ENCODE peak calls at places on chromosome 19, in eight cellular contexts. One of them, this sample, is unnamed. For H3K79me2, the result is how much of the 10 kb centered on the place peaks cover.

GRCh38 chr19:41334793-41335192 is 18.9 kb downstream of the TGFB1 start:
- DNase-seq in fibroblast of lung: no peak
- DNase-seq in astrocyte: no peak
- DNase-seq in hepatocyte: no peak
- DNase-seq in GM23338: no peak
- DNase-seq in MM.1S: no peak
- DNase-seq in neural progenitor cell: no peak
- DNase-seq in PC-3: no peak
- DNase-seq in this sample: no peak

GRCh38 chr19:10568444-10568825 is 344 bp downstream of the CDKN2D start:
- DNase-seq in fibroblast of lung: no peak
- DNase-seq in astrocyte: no peak
- DNase-seq in hepatocyte: peak
- DNase-seq in GM23338: peak
- DNase-seq in MM.1S: peak
- DNase-seq in neural progenitor cell: no peak
- DNase-seq in PC-3: peak
- DNase-seq in this sample: peak

GRCh38 chr19:15108145-15108844 is 1.1 kb downstream of the SYDE1 start:
- DNase-seq in fibroblast of lung: no peak
- DNase-seq in astrocyte: no peak
- DNase-seq in hepatocyte: no peak
- DNase-seq in GM23338: peak
- DNase-seq in MM.1S: no peak
- DNase-seq in neural progenitor cell: peak
- DNase-seq in PC-3: no peak
- DNase-seq in this sample: peak

GRCh38 chr19:55451522-55452380 is 8.7 kb upstream of the SHISA7 start:
- DNase-seq in fibroblast of lung: no peak
- DNase-seq in astrocyte: no peak
- DNase-seq in hepatocyte: no peak
- DNase-seq in GM23338: no peak
- DNase-seq in MM.1S: no peak
- DNase-seq in neural progenitor cell: peak
- DNase-seq in PC-3: no peak
- DNase-seq in this sample: peak

GRCh38 chr19:41316306-41316920 is 6.4 kb downstream of the CCDC97 start:
- DNase-seq in fibroblast of lung: no peak
- DNase-seq in astrocyte: no peak
- DNase-seq in hepatocyte: no peak
- DNase-seq in GM23338: no peak
- DNase-seq in MM.1S: no peak
- DNase-seq in neural progenitor cell: no peak
- DNase-seq in PC-3: no peak
- DNase-seq in this sample: no peak

GRCh38 chr19:16051254-16052025 is 24.9 kb upstream of the TPM4 start:
- DNase-seq in fibroblast of lung: no peak
- DNase-seq in astrocyte: no peak
- DNase-seq in hepatocyte: no peak
- DNase-seq in GM23338: no peak
- DNase-seq in MM.1S: peak
- DNase-seq in neural progenitor cell: no peak
- DNase-seq in PC-3: peak
- DNase-seq in this sample: no peak

GRCh38 chr19:14370169-14370998 is 10.9 kb upstream of the ADGRE5 start:
- DNase-seq in fibroblast of lung: no peak
- DNase-seq in astrocyte: no peak
- DNase-seq in hepatocyte: no peak
- DNase-seq in GM23338: no peak
- DNase-seq in MM.1S: no peak
- DNase-seq in neural progenitor cell: no peak
- DNase-seq in PC-3: no peak
- DNase-seq in this sample: peak

GRCh38 chr19:11152318-11153062 is 3.1 kb downstream of the SPC24 start:
- DNase-seq in fibroblast of lung: peak
- DNase-seq in astrocyte: peak
- DNase-seq in hepatocyte: no peak
- DNase-seq in GM23338: no peak
- DNase-seq in MM.1S: no peak
- DNase-seq in neural progenitor cell: no peak
- DNase-seq in PC-3: peak
- DNase-seq in this sample: peak

GRCh38 chr19:21065336-21065735 is 16.7 kb upstream of the ZNF714 start:
- DNase-seq in fibroblast of lung: no peak
- DNase-seq in astrocyte: no peak
- DNase-seq in hepatocyte: no peak
- DNase-seq in GM23338: no peak
- DNase-seq in MM.1S: no peak
- DNase-seq in neural progenitor cell: no peak
- DNase-seq in PC-3: no peak
- DNase-seq in this sample: no peak

GRCh38 chr19:34148672-34149185 is 23.6 kb upstream of the LSM14A start:
- DNase-seq in fibroblast of lung: no peak
- DNase-seq in astrocyte: no peak
- DNase-seq in hepatocyte: no peak
- DNase-seq in GM23338: no peak
- DNase-seq in MM.1S: no peak
- DNase-seq in neural progenitor cell: no peak
- DNase-seq in PC-3: no peak
- DNase-seq in this sample: no peak

GRCh38 chr19:43525836-43526771 is 897 bp downstream of the ETHE1 start:
- DNase-seq in fibroblast of lung: no peak
- DNase-seq in astrocyte: no peak
- DNase-seq in hepatocyte: peak
- DNase-seq in GM23338: peak
- DNase-seq in MM.1S: no peak
- DNase-seq in neural progenitor cell: peak
- DNase-seq in PC-3: peak
- DNase-seq in this sample: peak

GRCh38 chr19:15253513-15253912 is 21.3 kb upstream of the EPHX3 start:
- DNase-seq in fibroblast of lung: no peak
- DNase-seq in astrocyte: no peak
- DNase-seq in hepatocyte: no peak
- DNase-seq in GM23338: no peak
- DNase-seq in MM.1S: no peak
- DNase-seq in neural progenitor cell: no peak
- DNase-seq in PC-3: no peak
- DNase-seq in this sample: no peak

GRCh38 chr19:54317965-54318240 is 4.9 kb upstream of the LILRA5 start:
- DNase-seq in fibroblast of lung: no peak
- DNase-seq in astrocyte: no peak
- DNase-seq in hepatocyte: no peak
- DNase-seq in GM23338: no peak
- DNase-seq in MM.1S: no peak
- DNase-seq in neural progenitor cell: no peak
- DNase-seq in PC-3: no peak
- DNase-seq in this sample: no peak

GRCh38 chr19:23527797-23528196 is 132.5 kb upstream of the ZNF91 start:
- DNase-seq in fibroblast of lung: no peak
- DNase-seq in astrocyte: no peak
- DNase-seq in hepatocyte: no peak
- DNase-seq in GM23338: peak
- DNase-seq in MM.1S: peak
- DNase-seq in neural progenitor cell: no peak
- DNase-seq in PC-3: no peak
- DNase-seq in this sample: no peak

GRCh38 chr19:931860-932646 is 6.2 kb downstream of the ARID3A start:
- DNase-seq in fibroblast of lung: no peak
- DNase-seq in astrocyte: no peak
- DNase-seq in hepatocyte: no peak
- DNase-seq in GM23338: no peak
- DNase-seq in MM.1S: no peak
- DNase-seq in neural progenitor cell: no peak
- DNase-seq in PC-3: no peak
- DNase-seq in this sample: no peak
- H3K4me3 ChIP-seq in fibroblast of lung: no peak
- H3K4me3 ChIP-seq in astrocyte: no peak
- H3K4me3 ChIP-seq in hepatocyte: no peak
- H3K4me3 ChIP-seq in GM23338: no peak
- H3K4me3 ChIP-seq in MM.1S: no peak
- H3K4me3 ChIP-seq in neural progenitor cell: no peak
- H3K4me3 ChIP-seq in PC-3: no peak
- H3K4me3 ChIP-seq in this sample: no peak

GRCh38 chr19:47266401-47266885 is 8.2 kb upstream of the INAFM1 start:
- DNase-seq in fibroblast of lung: no peak
- DNase-seq in astrocyte: no peak
- DNase-seq in hepatocyte: no peak
- DNase-seq in GM23338: no peak
- DNase-seq in MM.1S: no peak
- DNase-seq in neural progenitor cell: no peak
- DNase-seq in PC-3: no peak
- DNase-seq in this sample: no peak
- H3K79me2 ChIP-seq in fibroblast of lung: under half
- H3K79me2 ChIP-seq in astrocyte: under half
- H3K79me2 ChIP-seq in hepatocyte: under half
- H3K79me2 ChIP-seq in GM23338: under half
- H3K79me2 ChIP-seq in MM.1S: under half
- H3K79me2 ChIP-seq in neural progenitor cell: under half
- H3K79me2 ChIP-seq in PC-3: under half
- H3K79me2 ChIP-seq in this sample: half or more

GRCh38 chr19:46134527-46134926 is 10.0 kb upstream of the IGFL3 start:
- DNase-seq in fibroblast of lung: peak
- DNase-seq in astrocyte: peak
- DNase-seq in hepatocyte: no peak
- DNase-seq in GM23338: no peak
- DNase-seq in MM.1S: no peak
- DNase-seq in neural progenitor cell: no peak
- DNase-seq in PC-3: no peak
- DNase-seq in this sample: no peak

GRCh38 chr19:46133777-46134231 is 9.3 kb upstream of the IGFL3 start:
- DNase-seq in fibroblast of lung: peak
- DNase-seq in astrocyte: peak
- DNase-seq in hepatocyte: no peak
- DNase-seq in GM23338: peak
- DNase-seq in MM.1S: no peak
- DNase-seq in neural progenitor cell: peak
- DNase-seq in PC-3: no peak
- DNase-seq in this sample: no peak

GRCh38 chr19:46132508-46133100 is 8.1 kb upstream of the IGFL3 start:
- DNase-seq in fibroblast of lung: no peak
- DNase-seq in astrocyte: no peak
- DNase-seq in hepatocyte: no peak
- DNase-seq in GM23338: no peak
- DNase-seq in MM.1S: no peak
- DNase-seq in neural progenitor cell: no peak
- DNase-seq in PC-3: no peak
- DNase-seq in this sample: peak

GRCh38 chr19:46131485-46132143 is 7.1 kb upstream of the IGFL3 start:
- DNase-seq in fibroblast of lung: peak
- DNase-seq in astrocyte: peak
- DNase-seq in hepatocyte: no peak
- DNase-seq in GM23338: no peak
- DNase-seq in MM.1S: no peak
- DNase-seq in neural progenitor cell: no peak
- DNase-seq in PC-3: no peak
- DNase-seq in this sample: no peak

GRCh38 chr19:46133101-46133627 is 8.7 kb upstream of the IGFL3 start:
- DNase-seq in fibroblast of lung: peak
- DNase-seq in astrocyte: peak
- DNase-seq in hepatocyte: peak
- DNase-seq in GM23338: peak
- DNase-seq in MM.1S: no peak
- DNase-seq in neural progenitor cell: peak
- DNase-seq in PC-3: peak
- DNase-seq in this sample: peak
- H3K4me3 ChIP-seq in fibroblast of lung: no peak
- H3K4me3 ChIP-seq in astrocyte: peak
- H3K4me3 ChIP-seq in hepatocyte: no peak
- H3K4me3 ChIP-seq in GM23338: peak
- H3K4me3 ChIP-seq in MM.1S: no peak
- H3K4me3 ChIP-seq in neural progenitor cell: peak
- H3K4me3 ChIP-seq in PC-3: no peak
- H3K4me3 ChIP-seq in this sample: peak

DNA sequence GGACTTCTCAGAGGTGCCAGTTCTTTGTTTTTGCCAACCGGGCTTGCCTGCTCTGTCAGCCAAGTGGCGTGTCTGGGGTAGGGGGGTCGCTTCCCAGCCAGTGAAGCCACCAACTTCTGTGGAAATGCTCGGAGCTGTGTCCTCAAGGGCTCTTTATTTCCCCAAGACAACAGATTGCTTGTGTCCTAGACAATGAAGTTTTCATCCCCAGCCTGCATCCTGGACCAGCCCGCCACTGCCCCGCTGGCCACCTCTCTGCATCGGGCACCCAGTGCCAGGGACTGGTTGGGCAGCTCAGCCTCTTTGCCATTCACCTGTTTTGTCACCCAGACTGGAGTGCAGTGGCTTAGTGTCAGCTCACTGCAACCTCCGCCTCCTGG is 3.7 kb downstream of the RAB11B start:
- DNase-seq in fibroblast of lung: no peak
- DNase-seq in astrocyte: no peak
- DNase-seq in hepatocyte: no peak
- DNase-seq in GM23338: no peak
- DNase-seq in MM.1S: no peak
- DNase-seq in neural progenitor cell: no peak
- DNase-seq in PC-3: no peak
- DNase-seq in this sample: no peak
- H3K79me2 ChIP-seq in fibroblast of lung: under half
- H3K79me2 ChIP-seq in astrocyte: half or more
- H3K79me2 ChIP-seq in hepatocyte: half or more
- H3K79me2 ChIP-seq in GM23338: half or more
- H3K79me2 ChIP-seq in MM.1S: half or more
- H3K79me2 ChIP-seq in neural progenitor cell: half or more
- H3K79me2 ChIP-seq in PC-3: half or more
- H3K79me2 ChIP-seq in this sample: half or more

DNA sequence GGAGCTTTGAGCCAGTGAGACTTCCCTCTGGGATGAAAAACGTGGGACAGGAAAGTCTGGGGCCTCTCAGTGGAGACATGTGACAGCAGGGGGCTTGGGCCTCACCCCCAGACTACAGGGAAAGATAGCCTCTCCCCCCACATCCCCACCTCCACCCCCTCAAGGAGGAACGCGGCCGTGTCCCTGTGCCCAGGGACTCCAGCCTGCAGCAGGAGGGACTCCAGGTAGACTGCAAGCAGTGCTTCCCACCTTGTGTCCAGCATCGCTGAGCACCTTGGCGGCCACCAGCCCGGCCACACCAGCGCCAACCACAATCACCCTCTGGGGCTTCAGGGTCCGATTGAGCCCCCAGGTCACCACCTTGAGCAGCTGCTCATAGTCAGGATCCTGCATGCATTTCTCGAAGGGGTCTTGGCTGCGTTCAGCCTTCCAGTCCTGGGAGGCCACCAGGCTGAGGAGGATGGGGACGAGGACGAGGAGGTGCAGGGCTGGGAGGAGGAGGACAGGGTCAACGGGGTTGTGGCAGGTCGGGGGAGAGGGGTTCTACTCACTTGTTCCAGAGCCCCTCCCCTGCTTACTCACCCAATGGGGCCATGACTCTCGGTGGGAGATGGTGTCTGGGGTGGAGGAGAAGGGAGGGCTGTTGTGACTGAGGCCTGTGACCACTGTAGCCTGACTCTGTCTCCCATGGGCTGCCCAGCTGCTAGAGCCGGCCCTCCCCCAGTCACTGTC is 955 bp downstream of the IL4I1 start:
- DNase-seq in fibroblast of lung: no peak
- DNase-seq in astrocyte: no peak
- DNase-seq in hepatocyte: no peak
- DNase-seq in GM23338: no peak
- DNase-seq in MM.1S: no peak
- DNase-seq in neural progenitor cell: no peak
- DNase-seq in PC-3: no peak
- DNase-seq in this sample: no peak
- H3K4me3 ChIP-seq in fibroblast of lung: no peak
- H3K4me3 ChIP-seq in astrocyte: no peak
- H3K4me3 ChIP-seq in hepatocyte: no peak
- H3K4me3 ChIP-seq in GM23338: no peak
- H3K4me3 ChIP-seq in MM.1S: no peak
- H3K4me3 ChIP-seq in neural progenitor cell: no peak
- H3K4me3 ChIP-seq in PC-3: no peak
- H3K4me3 ChIP-seq in this sample: no peak

This sample was measured in GM23248.